ENCODE peak calls at places on chromosomes 13 and 19, in nine cellular contexts. D, T, W, J, B, V, I, A and U are unnamed samples.

GRCh38 chr19:40191836-40192646 is 815 bp downstream of the MAP3K10 start:
- DNase-seq in D (peak; percentile 44), T (peak; percentile 88), W (peak; percentile 58), J (no peak), B (no peak), V (peak; percentile 25), I (peak; percentile 76), A (peak; percentile 52), U (peak; percentile 13)

GRCh38 chr19:49746206-49746958 is 16.7 kb downstream of the TSKS start:
- DNase-seq in D (peak; percentile 56), T (peak; percentile 79), W (peak; percentile 70), J (no peak), B (no peak), V (peak; percentile 38), I (peak; percentile 28), A (peak; percentile 85), U (peak; percentile 51)

GRCh38 chr13:87334176-87334575 is 337.0 kb upstream of the SLITRK5 start:
- DNase-seq in D (no peak), T (no peak), W (no peak), J (no peak), B (no peak), V (no peak), I (no peak), A (no peak), U (no peak)

GRCh38 chr13:49779721-49780120 is 12.8 kb downstream of the KPNA3 start:
- DNase-seq in D (no peak), T (no peak), W (no peak), J (no peak), B (no peak), V (no peak), I (no peak), A (no peak), U (no peak)

GRCh38 chr19:35267818-35268545 is 780 bp upstream of the USF2 start:
- DNase-seq in D (peak; percentile 89), T (peak; percentile 97), W (peak; percentile 88), J (no peak), B (peak; percentile 11), V (peak; percentile 62), I (peak; percentile 71), A (peak; percentile 87), U (peak; percentile 63)

GRCh38 chr13:72166102-72166660 is 299.2 kb upstream of the DACH1 start:
- DNase-seq in D (no peak), T (no peak), W (no peak), J (no peak), B (no peak), V (peak; percentile 58), I (no peak), A (no peak), U (no peak)

GRCh38 chr19:49658566-49659442 is 6.9 kb downstream of the IRF3 start:
- DNase-seq in D (no peak), T (no peak), W (no peak), J (no peak), B (no peak), V (no peak), I (no peak), A (no peak), U (no peak)

GRCh38 chr19:6753178-6754031 is 13.8 kb downstream of the SH2D3A start:
- DNase-seq in D (peak; percentile 96), T (peak; percentile 93), W (peak; percentile 91), J (no peak), B (peak; percentile 44), V (peak; percentile 59), I (peak; percentile 53), A (peak; percentile 81), U (peak; percentile 76)

GRCh38 chr13:77425705-77426104 is 98.8 kb upstream of the MYCBP2 start:
- DNase-seq in D (no peak), T (no peak), W (no peak), J (no peak), B (no peak), V (no peak), I (no peak), A (no peak), U (no peak)

GRCh38 chr19:46786236-46787039 is 2.0 kb downstream of the SLC1A5 start:
- DNase-seq in D (peak; percentile 83), T (peak; percentile 78), W (peak; percentile 78), J (no peak), B (peak; percentile 64), V (peak; percentile 77), I (peak; percentile 73), A (peak; percentile 84), U (peak; percentile 88)

GRCh38 chr19:46787331-46788100 is 878 bp downstream of the SLC1A5 start:
- DNase-seq in D (peak; percentile 45), T (peak; percentile 92), W (peak; percentile 74), J (no peak), B (peak; percentile 24), V (peak; percentile 63), I (peak; percentile 83), A (peak; percentile 79), U (no peak)

GRCh38 chr19:46788101-46788967 is at the start of gene SLC1A5:
- DNase-seq in D (peak; percentile 98), T (peak; percentile 97), W (peak; percentile 98), J (peak; percentile 89), B (peak; percentile 97), V (peak; percentile 93), I (peak; percentile 99), A (peak; percentile 99), U (peak; percentile 93)

GRCh38 chr19:46785980-46786235 is 2.5 kb downstream of the SLC1A5 start:
- DNase-seq in D (no peak), T (no peak), W (no peak), J (no peak), B (no peak), V (no peak), I (no peak), A (no peak), U (no peak)

DNA sequence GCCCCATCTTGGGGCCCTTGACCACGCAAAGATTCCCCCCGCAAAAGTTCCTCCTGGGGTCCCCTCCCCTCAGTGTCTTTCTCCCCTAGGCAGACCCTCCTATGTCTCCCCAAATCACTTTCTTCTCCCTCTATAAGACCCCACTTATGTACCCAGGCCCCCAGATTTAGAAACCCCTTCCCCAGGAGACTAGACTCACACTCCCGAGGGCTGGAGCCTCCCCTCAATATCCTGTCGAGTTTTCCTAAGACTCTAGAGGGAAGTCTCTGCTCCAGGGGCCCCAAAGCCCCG is 1.4 kb downstream of the SLC1A5 start:
- DNase-seq in D (no peak), T (no peak), W (no peak), J (no peak), B (no peak), V (no peak), I (no peak), A (no peak), U (no peak)
- H3K4me3 ChIP-seq in D (peak overlapping the region; percentile 75), T (peak overlapping the region; percentile 73), W (peak overlapping the region; percentile 86), J (peak overlapping the region; percentile 92), B (peak overlapping the region; percentile 84), V (peak overlapping the region; percentile 99), I (peak overlapping the region; percentile 67), A (peak overlapping the region; percentile 66), U (peak overlapping the region; percentile 85)

DNA sequence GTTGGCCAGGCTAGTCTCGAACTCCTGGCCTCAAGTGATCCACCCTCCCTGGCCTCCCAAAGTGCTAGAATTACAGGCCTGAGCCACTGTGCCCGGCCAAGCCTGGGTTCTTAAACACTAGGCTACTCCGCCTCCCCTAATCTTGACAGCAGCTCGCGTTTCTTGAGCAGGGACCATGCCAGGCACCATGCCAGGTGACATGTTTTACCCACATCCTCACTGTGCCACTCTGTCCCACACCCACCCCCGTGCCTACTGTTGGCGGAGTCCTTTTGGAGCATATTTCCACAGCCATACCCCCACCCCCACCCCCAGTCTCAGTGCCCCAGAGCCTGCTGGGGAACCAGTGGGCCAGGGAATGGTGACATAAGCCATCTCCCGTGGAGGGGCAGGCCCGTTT is 98.8 kb downstream of the DPF1 start:
- DNase-seq in D (no peak), T (no peak), W (no peak), J (no peak), B (no peak), V (no peak), I (no peak), A (no peak), U (no peak)
- H3K4me3 ChIP-seq in D (no peak overlapping the region), T (no peak overlapping the region), W (no peak overlapping the region), J (no peak overlapping the region), B (no peak overlapping the region), V (no peak overlapping the region), I (no peak overlapping the region), A (no peak overlapping the region), U (no peak overlapping the region)

GRCh38 chr19:2252481-2253105 is 3.5 kb downstream of the AMH start:
- DNase-seq in D (no peak), T (peak; percentile 80), W (no peak), J (no peak), B (no peak), V (no peak), I (no peak), A (no peak), U (no peak)

GRCh38 chr19:2251577-2252480 is 2.7 kb downstream of the AMH start:
- DNase-seq in D (no peak), T (peak; percentile 85), W (no peak), J (no peak), B (no peak), V (peak; percentile 25), I (no peak), A (no peak), U (no peak)

GRCh38 chr19:2255112-2255845 is 938 bp downstream of the JSRP1 start:
- DNase-seq in D (no peak), T (peak; percentile 74), W (no peak), J (no peak), B (no peak), V (no peak), I (no peak), A (no peak), U (no peak)

GRCh38 chr19:2254052-2254872 is 2.0 kb downstream of the JSRP1 start:
- DNase-seq in D (no peak), T (no peak), W (no peak), J (no peak), B (no peak), V (peak; percentile 40), I (no peak), A (no peak), U (no peak)

GRCh38 chr19:2253106-2254051 is 2.8 kb downstream of the JSRP1 start:
- DNase-seq in D (peak; percentile 57), T (peak; percentile 87), W (no peak), J (no peak), B (no peak), V (no peak), I (no peak), A (no peak), U (peak; percentile 82)
- H3K4me3 ChIP-seq in D (no peak overlapping the region), T (peak overlapping the region; percentile 32), W (peak overlapping the region; percentile 25), J (peak overlapping the region; percentile 34), B (no peak overlapping the region), V (no peak overlapping the region), I (no peak overlapping the region), A (no peak overlapping the region), U (peak overlapping the region; percentile 71)

GRCh38 chr13:99765869-99766268 is 205.7 kb downstream of the ZIC5 start:
- DNase-seq in D (no peak), T (no peak), W (no peak), J (no peak), B (no peak), V (no peak), I (no peak), A (no peak), U (no peak)
- H3K4me3 ChIP-seq in D (no peak overlapping the region), T (no peak overlapping the region), W (no peak overlapping the region), J (no peak overlapping the region), B (no peak overlapping the region), V (no peak overlapping the region), I (no peak overlapping the region), A (no peak overlapping the region), U (no peak overlapping the region)

GRCh38 chr13:27839809-27840467 is 47.7 kb downstream of the GSX1 start:
- DNase-seq in D (no peak), T (no peak), W (no peak), J (no peak), B (no peak), V (peak; percentile 6), I (no peak), A (peak; percentile 48), U (no peak)
- H3K4me3 ChIP-seq in D (no peak overlapping the region), T (no peak overlapping the region), W (no peak overlapping the region), J (no peak overlapping the region), B (no peak overlapping the region), V (no peak overlapping the region), I (no peak overlapping the region), A (no peak overlapping the region), U (no peak overlapping the region)